ENCODE peak calls at places on chromosomes 11 and 22, in ten cellular contexts. One of them, this sample, is unnamed.

GRCh38 chr11:18844753-18845367 is 53.3 kb upstream of the PTPN5 start:
- DNase-seq in activated T-cell treated with anti-CD3 and anti-CD28 coated beads, Interleukin-2, amount 50 U/mL, for 1 hour: no peak
- DNase-seq in mucosa of descending colon: no peak
- DNase-seq in SHP77 treated with DMSO at 0.1 percent for 48 hours: no peak
- DNase-seq in caudate nucleus: no peak
- DNase-seq in stimulated activated CD4-positive, alpha-beta T cell treated with anti-CD3 and anti-CD28 coated beads, Interleukin-4, amount 100 ng/mL, for 1 hour: no peak
- DNase-seq in left ventricle myocardium inferior: no peak
- DNase-seq in HCT116: peak
- DNase-seq in body of pancreas: no peak
- DNase-seq in stimulated activated naive B cell treated with anti-CD40 and anti-IgM and Interleukin-4, amounts not matched to agents 10 μg/mL and 1 μg/mL and 100 μg/mL, for 72 hours: no peak
- DNase-seq in this sample: peak

GRCh38 chr11:47412152-47412746 is 3.9 kb downstream of the SLC39A13 start:
- DNase-seq in activated T-cell treated with anti-CD3 and anti-CD28 coated beads, Interleukin-2, amount 50 U/mL, for 1 hour: peak
- DNase-seq in mucosa of descending colon: peak
- DNase-seq in SHP77 treated with DMSO at 0.1 percent for 48 hours: no peak
- DNase-seq in caudate nucleus: no peak
- DNase-seq in stimulated activated CD4-positive, alpha-beta T cell treated with anti-CD3 and anti-CD28 coated beads, Interleukin-4, amount 100 ng/mL, for 1 hour: peak
- DNase-seq in left ventricle myocardium inferior: peak
- DNase-seq in HCT116: peak
- DNase-seq in body of pancreas: peak
- DNase-seq in stimulated activated naive B cell treated with anti-CD40 and anti-IgM and Interleukin-4, amounts not matched to agents 10 μg/mL and 1 μg/mL and 100 μg/mL, for 72 hours: peak
- DNase-seq in this sample: peak

GRCh38 chr11:57251491-57252104 is 14.5 kb upstream of the APLNR start:
- DNase-seq in activated T-cell treated with anti-CD3 and anti-CD28 coated beads, Interleukin-2, amount 50 U/mL, for 1 hour: no peak
- DNase-seq in mucosa of descending colon: no peak
- DNase-seq in SHP77 treated with DMSO at 0.1 percent for 48 hours: no peak
- DNase-seq in caudate nucleus: no peak
- DNase-seq in stimulated activated CD4-positive, alpha-beta T cell treated with anti-CD3 and anti-CD28 coated beads, Interleukin-4, amount 100 ng/mL, for 1 hour: no peak
- DNase-seq in left ventricle myocardium inferior: peak
- DNase-seq in HCT116: no peak
- DNase-seq in body of pancreas: peak
- DNase-seq in stimulated activated naive B cell treated with anti-CD40 and anti-IgM and Interleukin-4, amounts not matched to agents 10 μg/mL and 1 μg/mL and 100 μg/mL, for 72 hours: no peak
- DNase-seq in this sample: no peak

GRCh38 chr11:16871368-16871767 is 132.9 kb downstream of the C11orf58 start:
- DNase-seq in activated T-cell treated with anti-CD3 and anti-CD28 coated beads, Interleukin-2, amount 50 U/mL, for 1 hour: no peak
- DNase-seq in mucosa of descending colon: no peak
- DNase-seq in SHP77 treated with DMSO at 0.1 percent for 48 hours: no peak
- DNase-seq in caudate nucleus: no peak
- DNase-seq in stimulated activated CD4-positive, alpha-beta T cell treated with anti-CD3 and anti-CD28 coated beads, Interleukin-4, amount 100 ng/mL, for 1 hour: no peak
- DNase-seq in left ventricle myocardium inferior: no peak
- DNase-seq in HCT116: no peak
- DNase-seq in body of pancreas: no peak
- DNase-seq in stimulated activated naive B cell treated with anti-CD40 and anti-IgM and Interleukin-4, amounts not matched to agents 10 μg/mL and 1 μg/mL and 100 μg/mL, for 72 hours: no peak
- DNase-seq in this sample: no peak

GRCh38 chr11:94732617-94733292 is 35.4 kb upstream of the AMOTL1 start:
- DNase-seq in activated T-cell treated with anti-CD3 and anti-CD28 coated beads, Interleukin-2, amount 50 U/mL, for 1 hour: no peak
- DNase-seq in mucosa of descending colon: no peak
- DNase-seq in SHP77 treated with DMSO at 0.1 percent for 48 hours: no peak
- DNase-seq in caudate nucleus: no peak
- DNase-seq in stimulated activated CD4-positive, alpha-beta T cell treated with anti-CD3 and anti-CD28 coated beads, Interleukin-4, amount 100 ng/mL, for 1 hour: no peak
- DNase-seq in left ventricle myocardium inferior: peak
- DNase-seq in HCT116: no peak
- DNase-seq in body of pancreas: no peak
- DNase-seq in stimulated activated naive B cell treated with anti-CD40 and anti-IgM and Interleukin-4, amounts not matched to agents 10 μg/mL and 1 μg/mL and 100 μg/mL, for 72 hours: no peak
- DNase-seq in this sample: no peak

GRCh38 chr11:134397304-134398078 is 14.6 kb downstream of the B3GAT1 start:
- DNase-seq in activated T-cell treated with anti-CD3 and anti-CD28 coated beads, Interleukin-2, amount 50 U/mL, for 1 hour: no peak
- DNase-seq in mucosa of descending colon: no peak
- DNase-seq in SHP77 treated with DMSO at 0.1 percent for 48 hours: no peak
- DNase-seq in caudate nucleus: no peak
- DNase-seq in stimulated activated CD4-positive, alpha-beta T cell treated with anti-CD3 and anti-CD28 coated beads, Interleukin-4, amount 100 ng/mL, for 1 hour: no peak
- DNase-seq in left ventricle myocardium inferior: no peak
- DNase-seq in HCT116: no peak
- DNase-seq in body of pancreas: no peak
- DNase-seq in stimulated activated naive B cell treated with anti-CD40 and anti-IgM and Interleukin-4, amounts not matched to agents 10 μg/mL and 1 μg/mL and 100 μg/mL, for 72 hours: no peak
- DNase-seq in this sample: no peak

GRCh38 chr22:23882370-23882769 is 11.8 kb upstream of the MIF start:
- DNase-seq in activated T-cell treated with anti-CD3 and anti-CD28 coated beads, Interleukin-2, amount 50 U/mL, for 1 hour: no peak
- DNase-seq in mucosa of descending colon: no peak
- DNase-seq in SHP77 treated with DMSO at 0.1 percent for 48 hours: no peak
- DNase-seq in caudate nucleus: no peak
- DNase-seq in stimulated activated CD4-positive, alpha-beta T cell treated with anti-CD3 and anti-CD28 coated beads, Interleukin-4, amount 100 ng/mL, for 1 hour: no peak
- DNase-seq in left ventricle myocardium inferior: no peak
- DNase-seq in HCT116: no peak
- DNase-seq in body of pancreas: no peak
- DNase-seq in stimulated activated naive B cell treated with anti-CD40 and anti-IgM and Interleukin-4, amounts not matched to agents 10 μg/mL and 1 μg/mL and 100 μg/mL, for 72 hours: no peak
- DNase-seq in this sample: no peak

GRCh38 chr11:109034341-109034696 is 369.4 kb downstream of the DDX10 start:
- DNase-seq in activated T-cell treated with anti-CD3 and anti-CD28 coated beads, Interleukin-2, amount 50 U/mL, for 1 hour: no peak
- DNase-seq in mucosa of descending colon: no peak
- DNase-seq in SHP77 treated with DMSO at 0.1 percent for 48 hours: no peak
- DNase-seq in caudate nucleus: no peak
- DNase-seq in stimulated activated CD4-positive, alpha-beta T cell treated with anti-CD3 and anti-CD28 coated beads, Interleukin-4, amount 100 ng/mL, for 1 hour: no peak
- DNase-seq in left ventricle myocardium inferior: no peak
- DNase-seq in HCT116: no peak
- DNase-seq in body of pancreas: no peak
- DNase-seq in stimulated activated naive B cell treated with anti-CD40 and anti-IgM and Interleukin-4, amounts not matched to agents 10 μg/mL and 1 μg/mL and 100 μg/mL, for 72 hours: no peak
- DNase-seq in this sample: no peak

GRCh38 chr11:978781-979180 is 53.1 kb downstream of the AP2A2 start:
- DNase-seq in activated T-cell treated with anti-CD3 and anti-CD28 coated beads, Interleukin-2, amount 50 U/mL, for 1 hour: no peak
- DNase-seq in mucosa of descending colon: no peak
- DNase-seq in SHP77 treated with DMSO at 0.1 percent for 48 hours: no peak
- DNase-seq in caudate nucleus: no peak
- DNase-seq in stimulated activated CD4-positive, alpha-beta T cell treated with anti-CD3 and anti-CD28 coated beads, Interleukin-4, amount 100 ng/mL, for 1 hour: no peak
- DNase-seq in left ventricle myocardium inferior: no peak
- DNase-seq in HCT116: no peak
- DNase-seq in body of pancreas: no peak
- DNase-seq in stimulated activated naive B cell treated with anti-CD40 and anti-IgM and Interleukin-4, amounts not matched to agents 10 μg/mL and 1 μg/mL and 100 μg/mL, for 72 hours: no peak
- DNase-seq in this sample: no peak

GRCh38 chr11:26078217-26078821 is 253.6 kb upstream of the ANO3 start:
- DNase-seq in activated T-cell treated with anti-CD3 and anti-CD28 coated beads, Interleukin-2, amount 50 U/mL, for 1 hour: no peak
- DNase-seq in mucosa of descending colon: no peak
- DNase-seq in SHP77 treated with DMSO at 0.1 percent for 48 hours: no peak
- DNase-seq in caudate nucleus: no peak
- DNase-seq in stimulated activated CD4-positive, alpha-beta T cell treated with anti-CD3 and anti-CD28 coated beads, Interleukin-4, amount 100 ng/mL, for 1 hour: no peak
- DNase-seq in left ventricle myocardium inferior: no peak
- DNase-seq in HCT116: no peak
- DNase-seq in body of pancreas: no peak
- DNase-seq in stimulated activated naive B cell treated with anti-CD40 and anti-IgM and Interleukin-4, amounts not matched to agents 10 μg/mL and 1 μg/mL and 100 μg/mL, for 72 hours: no peak
- DNase-seq in this sample: no peak

GRCh38 chr11:111635706-111636045 is 33.4 kb downstream of the SIK2 start:
- DNase-seq in activated T-cell treated with anti-CD3 and anti-CD28 coated beads, Interleukin-2, amount 50 U/mL, for 1 hour: no peak
- DNase-seq in mucosa of descending colon: peak
- DNase-seq in SHP77 treated with DMSO at 0.1 percent for 48 hours: peak
- DNase-seq in caudate nucleus: peak
- DNase-seq in stimulated activated CD4-positive, alpha-beta T cell treated with anti-CD3 and anti-CD28 coated beads, Interleukin-4, amount 100 ng/mL, for 1 hour: no peak
- DNase-seq in left ventricle myocardium inferior: peak
- DNase-seq in HCT116: no peak
- DNase-seq in body of pancreas: peak
- DNase-seq in stimulated activated naive B cell treated with anti-CD40 and anti-IgM and Interleukin-4, amounts not matched to agents 10 μg/mL and 1 μg/mL and 100 μg/mL, for 72 hours: no peak
- DNase-seq in this sample: no peak

GRCh38 chr11:10709299-10710086 is 15.9 kb upstream of the IRAG1 start:
- DNase-seq in activated T-cell treated with anti-CD3 and anti-CD28 coated beads, Interleukin-2, amount 50 U/mL, for 1 hour: no peak
- DNase-seq in mucosa of descending colon: no peak
- DNase-seq in SHP77 treated with DMSO at 0.1 percent for 48 hours: no peak
- DNase-seq in caudate nucleus: no peak
- DNase-seq in stimulated activated CD4-positive, alpha-beta T cell treated with anti-CD3 and anti-CD28 coated beads, Interleukin-4, amount 100 ng/mL, for 1 hour: no peak
- DNase-seq in left ventricle myocardium inferior: no peak
- DNase-seq in HCT116: no peak
- DNase-seq in body of pancreas: no peak
- DNase-seq in stimulated activated naive B cell treated with anti-CD40 and anti-IgM and Interleukin-4, amounts not matched to agents 10 μg/mL and 1 μg/mL and 100 μg/mL, for 72 hours: no peak
- DNase-seq in this sample: no peak

GRCh38 chr11:68150029-68150428 is 28.8 kb upstream of the CHKA start:
- DNase-seq in activated T-cell treated with anti-CD3 and anti-CD28 coated beads, Interleukin-2, amount 50 U/mL, for 1 hour: no peak
- DNase-seq in mucosa of descending colon: peak
- DNase-seq in SHP77 treated with DMSO at 0.1 percent for 48 hours: no peak
- DNase-seq in caudate nucleus: no peak
- DNase-seq in stimulated activated CD4-positive, alpha-beta T cell treated with anti-CD3 and anti-CD28 coated beads, Interleukin-4, amount 100 ng/mL, for 1 hour: no peak
- DNase-seq in left ventricle myocardium inferior: no peak
- DNase-seq in HCT116: no peak
- DNase-seq in body of pancreas: peak
- DNase-seq in stimulated activated naive B cell treated with anti-CD40 and anti-IgM and Interleukin-4, amounts not matched to agents 10 μg/mL and 1 μg/mL and 100 μg/mL, for 72 hours: no peak
- DNase-seq in this sample: no peak

GRCh38 chr11:69320326-69320725 is 26.4 kb downstream of the MYEOV start:
- DNase-seq in activated T-cell treated with anti-CD3 and anti-CD28 coated beads, Interleukin-2, amount 50 U/mL, for 1 hour: no peak
- DNase-seq in mucosa of descending colon: no peak
- DNase-seq in SHP77 treated with DMSO at 0.1 percent for 48 hours: no peak
- DNase-seq in caudate nucleus: no peak
- DNase-seq in stimulated activated CD4-positive, alpha-beta T cell treated with anti-CD3 and anti-CD28 coated beads, Interleukin-4, amount 100 ng/mL, for 1 hour: no peak
- DNase-seq in left ventricle myocardium inferior: no peak
- DNase-seq in HCT116: no peak
- DNase-seq in body of pancreas: peak
- DNase-seq in stimulated activated naive B cell treated with anti-CD40 and anti-IgM and Interleukin-4, amounts not matched to agents 10 μg/mL and 1 μg/mL and 100 μg/mL, for 72 hours: no peak
- DNase-seq in this sample: no peak

GRCh38 chr11:30091246-30091645 is 74.4 kb upstream of the KCNA4 start:
- DNase-seq in activated T-cell treated with anti-CD3 and anti-CD28 coated beads, Interleukin-2, amount 50 U/mL, for 1 hour: no peak
- DNase-seq in mucosa of descending colon: no peak
- DNase-seq in SHP77 treated with DMSO at 0.1 percent for 48 hours: no peak
- DNase-seq in caudate nucleus: no peak
- DNase-seq in stimulated activated CD4-positive, alpha-beta T cell treated with anti-CD3 and anti-CD28 coated beads, Interleukin-4, amount 100 ng/mL, for 1 hour: no peak
- DNase-seq in left ventricle myocardium inferior: no peak
- DNase-seq in HCT116: no peak
- DNase-seq in body of pancreas: no peak
- DNase-seq in stimulated activated naive B cell treated with anti-CD40 and anti-IgM and Interleukin-4, amounts not matched to agents 10 μg/mL and 1 μg/mL and 100 μg/mL, for 72 hours: no peak
- DNase-seq in this sample: no peak

GRCh38 chr11:132072044-132072879 is 701.8 kb downstream of the NTM start:
- DNase-seq in activated T-cell treated with anti-CD3 and anti-CD28 coated beads, Interleukin-2, amount 50 U/mL, for 1 hour: no peak
- DNase-seq in mucosa of descending colon: no peak
- DNase-seq in SHP77 treated with DMSO at 0.1 percent for 48 hours: no peak
- DNase-seq in caudate nucleus: no peak
- DNase-seq in stimulated activated CD4-positive, alpha-beta T cell treated with anti-CD3 and anti-CD28 coated beads, Interleukin-4, amount 100 ng/mL, for 1 hour: no peak
- DNase-seq in left ventricle myocardium inferior: no peak
- DNase-seq in HCT116: no peak
- DNase-seq in body of pancreas: no peak
- DNase-seq in stimulated activated naive B cell treated with anti-CD40 and anti-IgM and Interleukin-4, amounts not matched to agents 10 μg/mL and 1 μg/mL and 100 μg/mL, for 72 hours: no peak
- DNase-seq in this sample: no peak

GRCh38 chr11:117856252-117856651 is 20.2 kb downstream of the FXYD6 start:
- DNase-seq in activated T-cell treated with anti-CD3 and anti-CD28 coated beads, Interleukin-2, amount 50 U/mL, for 1 hour: no peak
- DNase-seq in mucosa of descending colon: no peak
- DNase-seq in SHP77 treated with DMSO at 0.1 percent for 48 hours: no peak
- DNase-seq in caudate nucleus: no peak
- DNase-seq in stimulated activated CD4-positive, alpha-beta T cell treated with anti-CD3 and anti-CD28 coated beads, Interleukin-4, amount 100 ng/mL, for 1 hour: no peak
- DNase-seq in left ventricle myocardium inferior: no peak
- DNase-seq in HCT116: no peak
- DNase-seq in body of pancreas: no peak
- DNase-seq in stimulated activated naive B cell treated with anti-CD40 and anti-IgM and Interleukin-4, amounts not matched to agents 10 μg/mL and 1 μg/mL and 100 μg/mL, for 72 hours: no peak
- DNase-seq in this sample: peak

GRCh38 chr22:47601666-47602065 is 839.2 kb downstream of the TBC1D22A start:
- DNase-seq in activated T-cell treated with anti-CD3 and anti-CD28 coated beads, Interleukin-2, amount 50 U/mL, for 1 hour: no peak
- DNase-seq in mucosa of descending colon: no peak
- DNase-seq in SHP77 treated with DMSO at 0.1 percent for 48 hours: no peak
- DNase-seq in caudate nucleus: no peak
- DNase-seq in stimulated activated CD4-positive, alpha-beta T cell treated with anti-CD3 and anti-CD28 coated beads, Interleukin-4, amount 100 ng/mL, for 1 hour: no peak
- DNase-seq in left ventricle myocardium inferior: no peak
- DNase-seq in HCT116: no peak
- DNase-seq in body of pancreas: no peak
- DNase-seq in stimulated activated naive B cell treated with anti-CD40 and anti-IgM and Interleukin-4, amounts not matched to agents 10 μg/mL and 1 μg/mL and 100 μg/mL, for 72 hours: no peak
- DNase-seq in this sample: no peak

GRCh38 chr11:92643827-92644226 is 325.6 kb upstream of the MTNR1B start:
- DNase-seq in activated T-cell treated with anti-CD3 and anti-CD28 coated beads, Interleukin-2, amount 50 U/mL, for 1 hour: no peak
- DNase-seq in mucosa of descending colon: no peak
- DNase-seq in SHP77 treated with DMSO at 0.1 percent for 48 hours: no peak
- DNase-seq in caudate nucleus: no peak
- DNase-seq in stimulated activated CD4-positive, alpha-beta T cell treated with anti-CD3 and anti-CD28 coated beads, Interleukin-4, amount 100 ng/mL, for 1 hour: no peak
- DNase-seq in left ventricle myocardium inferior: no peak
- DNase-seq in HCT116: no peak
- DNase-seq in body of pancreas: no peak
- DNase-seq in stimulated activated naive B cell treated with anti-CD40 and anti-IgM and Interleukin-4, amounts not matched to agents 10 μg/mL and 1 μg/mL and 100 μg/mL, for 72 hours: no peak
- DNase-seq in this sample: no peak

GRCh38 chr11:118398797-118399564 is 2.4 kb upstream of the ATP5MG start:
- DNase-seq in activated T-cell treated with anti-CD3 and anti-CD28 coated beads, Interleukin-2, amount 50 U/mL, for 1 hour: peak
- DNase-seq in mucosa of descending colon: no peak
- DNase-seq in SHP77 treated with DMSO at 0.1 percent for 48 hours: no peak
- DNase-seq in caudate nucleus: no peak
- DNase-seq in stimulated activated CD4-positive, alpha-beta T cell treated with anti-CD3 and anti-CD28 coated beads, Interleukin-4, amount 100 ng/mL, for 1 hour: peak
- DNase-seq in left ventricle myocardium inferior: no peak
- DNase-seq in HCT116: no peak
- DNase-seq in body of pancreas: no peak
- DNase-seq in stimulated activated naive B cell treated with anti-CD40 and anti-IgM and Interleukin-4, amounts not matched to agents 10 μg/mL and 1 μg/mL and 100 μg/mL, for 72 hours: no peak
- DNase-seq in this sample: no peak